ENCODE peak calls at places on chromosome 2, in eight cellular contexts. One of them, this sample, is unnamed. For H3K36me3, the result is how much of the 10 kb centered on the place peaks cover.

GRCh38 chr2:226699321-226699720 is 100.3 kb downstream of the IRS1 start:
- DNase-seq in tibial nerve: peak
- DNase-seq in neural progenitor cell: no peak
- DNase-seq in GM23338: no peak
- DNase-seq in body of pancreas: peak
- DNase-seq in CD4-positive, CD25-positive, alpha-beta regulatory T cell: no peak
- DNase-seq in GM23248: peak
- DNase-seq in cardiac muscle cell: no peak
- DNase-seq in this sample: peak

GRCh38 chr2:240952496-240953246 is 45.7 kb upstream of the SNED1 start:
- DNase-seq in tibial nerve: peak
- DNase-seq in neural progenitor cell: no peak
- DNase-seq in GM23338: no peak
- DNase-seq in body of pancreas: no peak
- DNase-seq in CD4-positive, CD25-positive, alpha-beta regulatory T cell: no peak
- DNase-seq in GM23248: no peak
- DNase-seq in cardiac muscle cell: no peak
- DNase-seq in this sample: peak

GRCh38 chr2:170123593-170123992 is 54.4 kb upstream of the MYO3B start:
- DNase-seq in tibial nerve: no peak
- DNase-seq in neural progenitor cell: no peak
- DNase-seq in GM23338: peak
- DNase-seq in body of pancreas: no peak
- DNase-seq in CD4-positive, CD25-positive, alpha-beta regulatory T cell: no peak
- DNase-seq in GM23248: no peak
- DNase-seq in cardiac muscle cell: no peak
- DNase-seq in this sample: no peak

GRCh38 chr2:16192416-16193216 is 252.3 kb downstream of the MYCN start:
- DNase-seq in tibial nerve: no peak
- DNase-seq in neural progenitor cell: no peak
- DNase-seq in GM23338: no peak
- DNase-seq in body of pancreas: no peak
- DNase-seq in CD4-positive, CD25-positive, alpha-beta regulatory T cell: no peak
- DNase-seq in GM23248: no peak
- DNase-seq in cardiac muscle cell: no peak
- DNase-seq in this sample: no peak

GRCh38 chr2:235813398-235813797 is 319.6 kb downstream of the AGAP1 start:
- DNase-seq in tibial nerve: no peak
- DNase-seq in neural progenitor cell: no peak
- DNase-seq in GM23338: no peak
- DNase-seq in body of pancreas: no peak
- DNase-seq in CD4-positive, CD25-positive, alpha-beta regulatory T cell: no peak
- DNase-seq in GM23248: no peak
- DNase-seq in cardiac muscle cell: no peak
- DNase-seq in this sample: no peak

GRCh38 chr2:180191352-180192124 is 184.4 kb upstream of the CWC22 start:
- DNase-seq in tibial nerve: no peak
- DNase-seq in neural progenitor cell: no peak
- DNase-seq in GM23338: no peak
- DNase-seq in body of pancreas: no peak
- DNase-seq in CD4-positive, CD25-positive, alpha-beta regulatory T cell: no peak
- DNase-seq in GM23248: peak
- DNase-seq in cardiac muscle cell: no peak
- DNase-seq in this sample: no peak

GRCh38 chr2:218320704-218321336 is 28.5 kb upstream of the TMBIM1 start:
- DNase-seq in tibial nerve: no peak
- DNase-seq in neural progenitor cell: no peak
- DNase-seq in GM23338: no peak
- DNase-seq in body of pancreas: no peak
- DNase-seq in CD4-positive, CD25-positive, alpha-beta regulatory T cell: no peak
- DNase-seq in GM23248: no peak
- DNase-seq in cardiac muscle cell: no peak
- DNase-seq in this sample: no peak

GRCh38 chr2:25418944-25419677 is 77.4 kb upstream of the DNMT3A start:
- DNase-seq in tibial nerve: no peak
- DNase-seq in neural progenitor cell: no peak
- DNase-seq in GM23338: no peak
- DNase-seq in body of pancreas: no peak
- DNase-seq in CD4-positive, CD25-positive, alpha-beta regulatory T cell: no peak
- DNase-seq in GM23248: no peak
- DNase-seq in cardiac muscle cell: no peak
- DNase-seq in this sample: no peak

GRCh38 chr2:84991404-84992151 is 20.6 kb downstream of the KCMF1 start:
- DNase-seq in tibial nerve: no peak
- DNase-seq in neural progenitor cell: no peak
- DNase-seq in GM23338: no peak
- DNase-seq in body of pancreas: no peak
- DNase-seq in CD4-positive, CD25-positive, alpha-beta regulatory T cell: no peak
- DNase-seq in GM23248: peak
- DNase-seq in cardiac muscle cell: no peak
- DNase-seq in this sample: no peak

GRCh38 chr2:44533508-44533907 is 171.8 kb downstream of the CAMKMT start:
- DNase-seq in tibial nerve: no peak
- DNase-seq in neural progenitor cell: no peak
- DNase-seq in GM23338: no peak
- DNase-seq in body of pancreas: no peak
- DNase-seq in CD4-positive, CD25-positive, alpha-beta regulatory T cell: no peak
- DNase-seq in GM23248: no peak
- DNase-seq in cardiac muscle cell: no peak
- DNase-seq in this sample: no peak

GRCh38 chr2:130846686-130847375 is 10.1 kb downstream of the ARHGEF4 start:
- DNase-seq in tibial nerve: no peak
- DNase-seq in neural progenitor cell: no peak
- DNase-seq in GM23338: no peak
- DNase-seq in body of pancreas: no peak
- DNase-seq in CD4-positive, CD25-positive, alpha-beta regulatory T cell: no peak
- DNase-seq in GM23248: no peak
- DNase-seq in cardiac muscle cell: no peak
- DNase-seq in this sample: no peak

GRCh38 chr2:121202541-121203310 is 82.3 kb downstream of the TFCP2L1 start:
- DNase-seq in tibial nerve: no peak
- DNase-seq in neural progenitor cell: no peak
- DNase-seq in GM23338: no peak
- DNase-seq in body of pancreas: no peak
- DNase-seq in CD4-positive, CD25-positive, alpha-beta regulatory T cell: no peak
- DNase-seq in GM23248: no peak
- DNase-seq in cardiac muscle cell: no peak
- DNase-seq in this sample: no peak

GRCh38 chr2:217622205-217622621 is 380.6 kb downstream of the TNS1 start:
- DNase-seq in tibial nerve: no peak
- DNase-seq in neural progenitor cell: peak
- DNase-seq in GM23338: peak
- DNase-seq in body of pancreas: no peak
- DNase-seq in CD4-positive, CD25-positive, alpha-beta regulatory T cell: no peak
- DNase-seq in GM23248: peak
- DNase-seq in cardiac muscle cell: no peak
- DNase-seq in this sample: no peak

GRCh38 chr2:102736174-102736606 is 25.6 kb upstream of the TMEM182 start:
- DNase-seq in tibial nerve: no peak
- DNase-seq in neural progenitor cell: peak
- DNase-seq in GM23338: no peak
- DNase-seq in body of pancreas: peak
- DNase-seq in CD4-positive, CD25-positive, alpha-beta regulatory T cell: no peak
- DNase-seq in GM23248: peak
- DNase-seq in cardiac muscle cell: no peak
- DNase-seq in this sample: no peak

GRCh38 chr2:62956646-62957045 is 94.0 kb upstream of the OTX1 start:
- DNase-seq in tibial nerve: no peak
- DNase-seq in neural progenitor cell: no peak
- DNase-seq in GM23338: no peak
- DNase-seq in body of pancreas: no peak
- DNase-seq in CD4-positive, CD25-positive, alpha-beta regulatory T cell: no peak
- DNase-seq in GM23248: no peak
- DNase-seq in cardiac muscle cell: no peak
- DNase-seq in this sample: no peak

GRCh38 chr2:214127178-214127970 is 283.5 kb upstream of the VWC2L start:
- DNase-seq in tibial nerve: peak
- DNase-seq in neural progenitor cell: peak
- DNase-seq in GM23338: peak
- DNase-seq in body of pancreas: no peak
- DNase-seq in CD4-positive, CD25-positive, alpha-beta regulatory T cell: no peak
- DNase-seq in GM23248: peak
- DNase-seq in cardiac muscle cell: no peak
- DNase-seq in this sample: peak

GRCh38 chr2:157056200-157056676 is 201.3 kb upstream of the GALNT5 start:
- DNase-seq in tibial nerve: no peak
- DNase-seq in neural progenitor cell: no peak
- DNase-seq in GM23338: no peak
- DNase-seq in body of pancreas: no peak
- DNase-seq in CD4-positive, CD25-positive, alpha-beta regulatory T cell: no peak
- DNase-seq in GM23248: peak
- DNase-seq in cardiac muscle cell: no peak
- DNase-seq in this sample: no peak

GRCh38 chr2:61759718-61760117 is 94.1 kb downstream of the FAM161A start:
- DNase-seq in tibial nerve: no peak
- DNase-seq in neural progenitor cell: no peak
- DNase-seq in GM23338: no peak
- DNase-seq in body of pancreas: no peak
- DNase-seq in CD4-positive, CD25-positive, alpha-beta regulatory T cell: no peak
- DNase-seq in GM23248: peak
- DNase-seq in cardiac muscle cell: no peak
- DNase-seq in this sample: no peak

GRCh38 chr2:29114841-29115609 is at the start of gene CLIP4:
- DNase-seq in tibial nerve: peak
- DNase-seq in neural progenitor cell: peak
- DNase-seq in GM23338: peak
- DNase-seq in body of pancreas: peak
- DNase-seq in CD4-positive, CD25-positive, alpha-beta regulatory T cell: peak
- DNase-seq in GM23248: peak
- DNase-seq in cardiac muscle cell: peak
- DNase-seq in this sample: peak

GRCh38 chr2:178152033-178152432 is 39.8 kb downstream of the RBM45 start:
- DNase-seq in tibial nerve: no peak
- DNase-seq in neural progenitor cell: no peak
- DNase-seq in GM23338: no peak
- DNase-seq in body of pancreas: no peak
- DNase-seq in CD4-positive, CD25-positive, alpha-beta regulatory T cell: no peak
- DNase-seq in GM23248: peak
- DNase-seq in cardiac muscle cell: no peak
- DNase-seq in this sample: no peak

GRCh38 chr2:95063401-95063958 is 38.0 kb downstream of the MAL start:
- DNase-seq in tibial nerve: no peak
- DNase-seq in neural progenitor cell: no peak
- DNase-seq in GM23338: no peak
- DNase-seq in body of pancreas: no peak
- DNase-seq in CD4-positive, CD25-positive, alpha-beta regulatory T cell: no peak
- DNase-seq in GM23248: no peak
- DNase-seq in cardiac muscle cell: no peak
- DNase-seq in this sample: no peak

GRCh38 chr2:215432759-215433594 is 2.9 kb downstream of the FN1 start:
- DNase-seq in tibial nerve: no peak
- DNase-seq in neural progenitor cell: no peak
- DNase-seq in GM23338: no peak
- DNase-seq in body of pancreas: no peak
- DNase-seq in CD4-positive, CD25-positive, alpha-beta regulatory T cell: no peak
- DNase-seq in GM23248: peak
- DNase-seq in cardiac muscle cell: no peak
- DNase-seq in this sample: no peak

GRCh38 chr2:215430528-215431187 is 5.2 kb downstream of the FN1 start:
- DNase-seq in tibial nerve: no peak
- DNase-seq in neural progenitor cell: no peak
- DNase-seq in GM23338: no peak
- DNase-seq in body of pancreas: no peak
- DNase-seq in CD4-positive, CD25-positive, alpha-beta regulatory T cell: no peak
- DNase-seq in GM23248: peak
- DNase-seq in cardiac muscle cell: peak
- DNase-seq in this sample: no peak

GRCh38 chr2:215429424-215429823 is 6.4 kb downstream of the FN1 start:
- DNase-seq in tibial nerve: no peak
- DNase-seq in neural progenitor cell: no peak
- DNase-seq in GM23338: no peak
- DNase-seq in body of pancreas: no peak
- DNase-seq in CD4-positive, CD25-positive, alpha-beta regulatory T cell: no peak
- DNase-seq in GM23248: peak
- DNase-seq in cardiac muscle cell: no peak
- DNase-seq in this sample: no peak

GRCh38 chr2:215431778-215432758 is 3.8 kb downstream of the FN1 start:
- DNase-seq in tibial nerve: no peak
- DNase-seq in neural progenitor cell: no peak
- DNase-seq in GM23338: no peak
- DNase-seq in body of pancreas: no peak
- DNase-seq in CD4-positive, CD25-positive, alpha-beta regulatory T cell: no peak
- DNase-seq in GM23248: peak
- DNase-seq in cardiac muscle cell: no peak
- DNase-seq in this sample: no peak

GRCh38 chr2:215431290-215431689 is 4.6 kb downstream of the FN1 start:
- DNase-seq in tibial nerve: no peak
- DNase-seq in neural progenitor cell: no peak
- DNase-seq in GM23338: no peak
- DNase-seq in body of pancreas: no peak
- DNase-seq in CD4-positive, CD25-positive, alpha-beta regulatory T cell: no peak
- DNase-seq in GM23248: peak
- DNase-seq in cardiac muscle cell: no peak
- DNase-seq in this sample: no peak
- H3K4me3 ChIP-seq in tibial nerve: no peak
- H3K4me3 ChIP-seq in neural progenitor cell: no peak
- H3K4me3 ChIP-seq in GM23338: no peak
- H3K4me3 ChIP-seq in body of pancreas: no peak
- H3K4me3 ChIP-seq in CD4-positive, CD25-positive, alpha-beta regulatory T cell: no peak
- H3K4me3 ChIP-seq in GM23248: peak
- H3K4me3 ChIP-seq in cardiac muscle cell: no peak
- H3K4me3 ChIP-seq in this sample: no peak

GRCh38 chr2:74286725-74287124 is 56.5 kb downstream of the SLC4A5 start:
- DNase-seq in tibial nerve: no peak
- DNase-seq in neural progenitor cell: no peak
- DNase-seq in GM23338: no peak
- DNase-seq in body of pancreas: no peak
- DNase-seq in CD4-positive, CD25-positive, alpha-beta regulatory T cell: no peak
- DNase-seq in GM23248: peak
- DNase-seq in cardiac muscle cell: no peak
- DNase-seq in this sample: no peak
- H3K27ac ChIP-seq in tibial nerve: no peak
- H3K27ac ChIP-seq in neural progenitor cell: no peak
- H3K27ac ChIP-seq in GM23338: no peak
- H3K27ac ChIP-seq in body of pancreas: no peak
- H3K27ac ChIP-seq in CD4-positive, CD25-positive, alpha-beta regulatory T cell: no peak
- H3K27ac ChIP-seq in GM23248: no peak
- H3K27ac ChIP-seq in cardiac muscle cell: no peak
- H3K27ac ChIP-seq in this sample: no peak

DNA sequence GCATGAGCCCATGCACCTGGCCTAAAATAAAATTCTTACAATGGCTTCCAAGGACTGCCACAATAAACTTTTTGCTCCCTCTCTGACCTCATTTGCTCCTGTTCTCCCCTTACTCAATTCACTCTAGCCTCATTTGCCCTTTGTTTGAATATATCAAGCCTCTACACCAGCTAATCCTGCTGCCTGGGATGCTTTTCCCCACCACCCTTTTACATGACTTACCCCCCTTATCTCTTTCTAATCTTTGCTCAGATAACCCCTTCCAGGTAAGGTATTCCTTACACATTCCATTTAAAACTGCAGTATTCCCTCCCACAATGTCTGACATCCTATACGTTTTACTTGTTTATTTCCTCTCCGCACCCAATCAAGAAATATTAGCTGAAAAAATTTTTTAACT is 22.7 kb downstream of the IMMT start:
- DNase-seq in tibial nerve: no peak
- DNase-seq in neural progenitor cell: no peak
- DNase-seq in GM23338: no peak
- DNase-seq in body of pancreas: no peak
- DNase-seq in CD4-positive, CD25-positive, alpha-beta regulatory T cell: no peak
- DNase-seq in GM23248: no peak
- DNase-seq in cardiac muscle cell: no peak
- DNase-seq in this sample: no peak
- H3K36me3 ChIP-seq in tibial nerve: under half
- H3K36me3 ChIP-seq in neural progenitor cell: under half
- H3K36me3 ChIP-seq in GM23338: under half
- H3K36me3 ChIP-seq in body of pancreas: under half
- H3K36me3 ChIP-seq in CD4-positive, CD25-positive, alpha-beta regulatory T cell: half or more
- H3K36me3 ChIP-seq in GM23248: under half
- H3K36me3 ChIP-seq in cardiac muscle cell: under half
- H3K36me3 ChIP-seq in this sample: half or more

GRCh38 chr2:230953843-230954242 is 28.8 kb upstream of the GPR55 start:
- DNase-seq in tibial nerve: no peak
- DNase-seq in neural progenitor cell: no peak
- DNase-seq in GM23338: no peak
- DNase-seq in body of pancreas: no peak
- DNase-seq in CD4-positive, CD25-positive, alpha-beta regulatory T cell: no peak
- DNase-seq in GM23248: no peak
- DNase-seq in cardiac muscle cell: no peak
- DNase-seq in this sample: no peak
- H3K4me3 ChIP-seq in tibial nerve: no peak
- H3K4me3 ChIP-seq in neural progenitor cell: no peak
- H3K4me3 ChIP-seq in GM23338: no peak
- H3K4me3 ChIP-seq in body of pancreas: no peak
- H3K4me3 ChIP-seq in CD4-positive, CD25-positive, alpha-beta regulatory T cell: no peak
- H3K4me3 ChIP-seq in GM23248: no peak
- H3K4me3 ChIP-seq in cardiac muscle cell: no peak
- H3K4me3 ChIP-seq in this sample: no peak

This sample was measured in psoas muscle.